ENCODE peak calls at places on chromosomes 1 and 21, in seven cellular contexts. I is stomach, Y is transverse colon, A is upper lobe of left lung, R is H1, S is K562, M is SK-N-SH. C is an unnamed sample.

GRCh38 chr21:28675265-28676041 is 317.2 kb downstream of the LTN1 start:
- DNase-seq in I (no peak), Y (no peak), A (no peak), R (no peak), S (no peak), M (no peak), C (no peak)

GRCh38 chr1:21289700-21290545 is at the start of gene ECE1:
- DNase-seq in I (peak; percentile 60), Y (peak; percentile 69), A (peak; percentile 64), R (peak; percentile 80), S (no peak), M (peak; percentile 94), C (no peak)

GRCh38 chr1:38835230-38835827 is 24.2 kb downstream of the RRAGC start:
- DNase-seq in I (no peak), Y (peak; percentile 19), A (peak; percentile 29), R (no peak), S (peak; percentile 92), M (peak; percentile 64), C (no peak)

GRCh38 chr1:200856716-200857352 is 15.9 kb upstream of the GPR25 start:
- DNase-seq in I (no peak), Y (no peak), A (no peak), R (no peak), S (no peak), M (no peak), C (no peak)

GRCh38 chr1:21334214-21335087 is 44.2 kb upstream of the ECE1 start:
- DNase-seq in I (peak; percentile 76), Y (peak; percentile 83), A (peak; percentile 89), R (peak; percentile 89), S (peak; percentile 72), M (peak; percentile 59), C (no peak)

GRCh38 chr1:3403011-3403345 is 51.5 kb upstream of the ARHGEF16 start:
- DNase-seq in I (no peak), Y (no peak), A (no peak), R (no peak), S (no peak), M (no peak), C (no peak)

GRCh38 chr1:52674497-52675384 is 23.4 kb downstream of the COA7 start:
- DNase-seq in I (no peak), Y (no peak), A (no peak), R (no peak), S (peak; percentile 83), M (no peak), C (no peak)

GRCh38 chr1:33446590-33446989 is 15.7 kb upstream of the PHC2 start:
- DNase-seq in I (no peak), Y (no peak), A (no peak), R (peak; percentile 6), S (no peak), M (no peak), C (no peak)

GRCh38 chr1:206635983-206636354 is 633 bp downstream of the DYRK3 start:
- DNase-seq in I (no peak), Y (no peak), A (no peak), R (no peak), S (peak; percentile 55), M (no peak), C (no peak)

GRCh38 chr1:42936309-42937078 is 22.2 kb downstream of the SLC2A1 start:
- DNase-seq in I (peak; percentile 31), Y (peak; percentile 67), A (peak; percentile 44), R (no peak), S (peak; percentile 98), M (no peak), C (no peak)

GRCh38 chr1:13451399-13451965 is 41.2 kb downstream of the PRAMEF20 start:
- DNase-seq in I (no peak), Y (no peak), A (no peak), R (no peak), S (no peak), M (no peak), C (no peak)

GRCh38 chr1:3000671-3001470 is 20.4 kb upstream of the ACTRT2 start:
- DNase-seq in I (no peak), Y (peak; percentile 3), A (no peak), R (no peak), S (no peak), M (no peak), C (peak; percentile 69)

GRCh38 chr21:17742940-17743592 is 76.1 kb downstream of the C21orf91 start:
- DNase-seq in I (no peak), Y (no peak), A (no peak), R (no peak), S (no peak), M (no peak), C (no peak)

GRCh38 chr1:16175610-16176553 is 20.0 kb upstream of the EPHA2 start:
- DNase-seq in I (peak; percentile 94), Y (peak; percentile 86), A (peak; percentile 86), R (no peak), S (peak; percentile 69), M (peak; percentile 84), C (peak; percentile 91)

GRCh38 chr1:77385551-77385950 is 103.7 kb downstream of the AK5 start:
- DNase-seq in I (no peak), Y (no peak), A (no peak), R (no peak), S (no peak), M (no peak), C (no peak)

GRCh38 chr1:54965624-54966340 is 14.6 kb upstream of the TMEM61 start:
- DNase-seq in I (peak; percentile 62), Y (peak; percentile 45), A (peak; percentile 76), R (no peak), S (peak; percentile 42), M (no peak), C (peak; percentile 89)

GRCh38 chr1:33007190-33008050 is 29.3 kb downstream of the AK2 start:
- DNase-seq in I (peak; percentile 56), Y (peak; percentile 28), A (peak; percentile 85), R (no peak), S (peak; percentile 69), M (peak; percentile 52), C (no peak)

GRCh38 chr1:187203257-187203656 is 374.5 kb downstream of the PLA2G4A start:
- DNase-seq in I (no peak), Y (no peak), A (no peak), R (no peak), S (no peak), M (no peak), C (no peak)

GRCh38 chr21:39000496-39000895 is 182.8 kb downstream of the PSMG1 start:
- DNase-seq in I (no peak), Y (no peak), A (peak; percentile 77), R (no peak), S (no peak), M (no peak), C (no peak)

GRCh38 chr21:44925027-44925755 is 4.5 kb upstream of the ITGB2 start:
- DNase-seq in I (no peak), Y (no peak), A (no peak), R (no peak), S (no peak), M (no peak), C (no peak)

GRCh38 chr1:50996083-50996482 is 26.0 kb downstream of the CDKN2C start:
- DNase-seq in I (no peak), Y (no peak), A (no peak), R (no peak), S (no peak), M (no peak), C (no peak)

GRCh38 chr1:192260076-192260475 is 56.7 kb upstream of the RGS21 start:
- DNase-seq in I (no peak), Y (no peak), A (no peak), R (no peak), S (peak; percentile 15), M (no peak), C (no peak)

GRCh38 chr1:29569971-29570634 is 333.8 kb downstream of the PTPRU start:
- DNase-seq in I (peak; percentile 35), Y (no peak), A (no peak), R (no peak), S (peak; percentile 6), M (no peak), C (no peak)

DNA sequence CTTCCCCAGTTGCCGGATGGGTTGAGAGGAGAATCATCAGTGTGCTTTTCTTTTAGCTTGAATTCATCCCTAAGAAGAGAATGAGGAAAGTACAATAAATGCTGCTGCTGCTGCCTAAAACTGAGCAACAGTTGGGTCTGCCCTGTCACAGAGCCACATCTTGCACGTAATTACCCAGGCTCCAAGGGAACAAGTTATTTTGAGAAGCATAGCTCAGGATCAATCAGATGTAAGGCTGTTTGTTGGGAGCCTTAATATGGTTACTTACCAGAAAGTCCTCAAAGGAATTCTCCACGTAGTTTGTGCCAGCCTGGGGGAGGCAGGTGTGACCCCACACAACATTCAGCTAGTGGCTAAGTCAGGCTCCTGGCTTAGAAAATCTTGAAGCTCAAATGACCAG is 16.7 kb downstream of the ACTN2 start:
- DNase-seq in I (no peak), Y (no peak), A (no peak), R (no peak), S (no peak), M (no peak), C (no peak)
- TF ChIP-seq POLR2AphosphoS5 in I (no peak), Y (no peak), A (no peak), R (no peak), S (no peak), M (no peak), C (no peak)

GRCh38 chr21:42225571-42226155 is 6.7 kb downstream of the ABCG1 start:
- DNase-seq in I (no peak), Y (no peak), A (no peak), R (no peak), S (no peak), M (no peak), C (no peak)
- H3K27me3 ChIP-seq in I (no peaks in the 10 kb centered on the region), Y (no peaks in the 10 kb centered on the region), A (no peaks in the 10 kb centered on the region), R (peaks cover 7% of the 10 kb centered on the region), S (peaks cover 55% of the 10 kb centered on the region), M (no peaks in the 10 kb centered on the region), C (no peaks in the 10 kb centered on the region)

GRCh38 chr1:155125511-155125945 is 2.1 kb upstream of the EFNA1 start:
- DNase-seq in I (no peak), Y (no peak), A (no peak), R (peak; percentile 56), S (no peak), M (no peak), C (no peak)

GRCh38 chr1:155127105-155127671 is 488 bp upstream of the EFNA1 start:
- DNase-seq in I (peak; percentile 82), Y (peak; percentile 89), A (peak; percentile 87), R (peak; percentile 63), S (peak; percentile 41), M (peak; percentile 77), C (peak; percentile 83)

GRCh38 chr1:155126494-155127104 is 1.1 kb upstream of the EFNA1 start:
- DNase-seq in I (peak; percentile 63), Y (peak; percentile 56), A (peak; percentile 90), R (peak; percentile 64), S (peak; percentile 41), M (peak; percentile 56), C (no peak)

GRCh38 chr1:155124503-155125463 is 2.9 kb upstream of the EFNA1 start:
- DNase-seq in I (peak; percentile 68), Y (peak; percentile 56), A (peak; percentile 69), R (peak; percentile 48), S (no peak), M (no peak), C (no peak)

GRCh38 chr1:155125946-155126493 is 1.7 kb upstream of the EFNA1 start:
- DNase-seq in I (peak; percentile 91), Y (peak; percentile 94), A (peak; percentile 77), R (peak; percentile 70), S (peak; percentile 37), M (no peak), C (peak; percentile 76)
- TF ChIP-seq EP300 in I (no peak), Y (peak; percentile 86), A (no peak), R (no peak), S (no peak), M (no peak), C (no peak)

DNA sequence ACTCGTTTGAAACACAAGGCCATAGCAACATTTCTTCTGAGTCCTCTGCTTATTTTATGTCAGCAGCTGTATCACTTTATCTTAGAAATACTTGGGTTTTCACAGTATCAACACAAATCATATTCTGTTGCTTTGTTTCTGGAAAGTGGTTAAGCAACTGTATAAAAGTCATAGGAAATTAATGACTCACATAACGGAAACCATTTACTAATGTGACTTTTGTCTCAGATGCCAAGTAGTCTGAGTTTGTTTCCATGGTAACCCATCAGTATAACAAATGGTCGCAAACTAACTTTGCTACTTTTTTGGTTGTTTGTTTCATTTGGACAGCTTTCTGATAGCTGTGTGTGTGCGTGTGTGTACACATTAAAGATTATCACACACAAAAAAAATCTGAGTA is 31.0 kb downstream of the EEIG2 start:
- DNase-seq in I (no peak), Y (no peak), A (no peak), R (no peak), S (no peak), M (no peak), C (no peak)
- TF ChIP-seq POLR2AphosphoS5 in I (peak; percentile 15), Y (peak; percentile 77), A (peak; percentile 72), R (no peak), S (no peak), M (peak; percentile 37), C (peak; percentile 20)